ENCODE peak calls at places on chromosome 1, in seven cellular contexts. Y is effector memory CD8-positive, alpha-beta T cell; S is psoas muscle; U is AG04449; P is activated CD4-positive, CD25-positive, alpha-beta regulatory T cell treated with anti-CD3 and anti-CD28 coated beads, Interleukin-2, amount 50 U/mL, for 72 hours; Q is ovary; L is NCI-H1417. C is an unnamed sample.

GRCh38 chr1:173048629-173049326 is 2.0 kb downstream of the TNFSF18 start:
- DNase-seq in U (no peak), P (no peak), Y (no peak), S (no peak), L (no peak), Q (no peak), C (no peak)

GRCh38 chr1:46131093-46131492 is 1.3 kb downstream of the PIK3R3 start:
- DNase-seq in P (no peak), Q (no peak), Y (no peak), S (no peak), L (no peak), U (no peak), C (no peak)

GRCh38 chr1:157170677-157171515 is 32.7 kb upstream of the ETV3 start:
- DNase-seq in P (peak; percentile 49), S (no peak), Q (no peak), U (no peak), L (peak; percentile 74), Y (peak; percentile 40), C (peak; percentile 45)

GRCh38 chr1:15068997-15069396 is 84.5 kb upstream of the TMEM51 start:
- DNase-seq in U (no peak), S (no peak), L (no peak), P (no peak), Y (no peak), Q (no peak), C (no peak)

GRCh38 chr1:16614361-16615252 is 1.2 kb upstream of the NBPF1 start:
- DNase-seq in Y (peak; percentile 8), L (no peak), Q (no peak), U (no peak), P (peak; percentile 31), S (peak; percentile 54), C (peak; percentile 52)

GRCh38 chr1:152013664-152014237 is 20.1 kb upstream of the S100A10 start:
- DNase-seq in Q (no peak), U (no peak), S (no peak), P (no peak), Y (no peak), L (no peak), C (no peak)

GRCh38 chr1:182861994-182862393 is 22.8 kb downstream of the DHX9 start:
- DNase-seq in L (no peak), S (no peak), Y (no peak), Q (no peak), P (no peak), U (no peak), C (no peak)

GRCh38 chr1:920008-920407 is 3.7 kb upstream of the SAMD11 start:
- DNase-seq in S (peak; percentile 44), U (no peak), Q (no peak), L (peak; percentile 31), P (no peak), Y (no peak), C (no peak)

GRCh38 chr1:12464028-12464427 is 154.0 kb downstream of the DHRS3 start:
- DNase-seq in Q (no peak), S (no peak), P (no peak), L (no peak), Y (no peak), U (no peak), C (no peak)

GRCh38 chr1:180247580-180247979 is 17.5 kb downstream of the LHX4 start:
- DNase-seq in U (no peak), P (no peak), L (no peak), S (peak; percentile 39), Y (no peak), Q (no peak), C (no peak)

GRCh38 chr1:23522244-23523013 is 8.6 kb downstream of the E2F2 start:
- DNase-seq in S (no peak), Q (no peak), Y (no peak), P (no peak), L (no peak), U (no peak), C (no peak)

GRCh38 chr1:150507912-150508864 is at the start of gene ECM1:
- DNase-seq in U (no peak), Y (no peak), P (no peak), S (peak; percentile 62), L (no peak), Q (peak; percentile 46), C (no peak)

GRCh38 chr1:218742478-218743260 is 397.5 kb downstream of the TGFB2 start:
- DNase-seq in U (no peak), L (no peak), S (no peak), P (no peak), Q (no peak), Y (no peak), C (no peak)

GRCh38 chr1:58157281-58157680 is 389.2 kb downstream of the OMA1 start:
- DNase-seq in P (no peak), Y (no peak), L (peak; percentile 7), Q (no peak), U (no peak), S (no peak), C (no peak)

GRCh38 chr1:59971464-59971911 is 44.9 kb upstream of the CYP2J2 start:
- DNase-seq in U (no peak), P (peak; percentile 53), S (peak; percentile 79), Q (peak; percentile 42), L (peak; percentile 71), Y (peak; percentile 15), C (peak; percentile 51)

GRCh38 chr1:55285849-55286248 is 70.7 kb upstream of the USP24 start:
- DNase-seq in S (no peak), P (no peak), U (no peak), Q (no peak), L (no peak), Y (no peak), C (no peak)

GRCh38 chr1:233368106-233368783 is 40.7 kb downstream of the MAP3K21 start:
- DNase-seq in U (no peak), P (no peak), L (no peak), Y (no peak), S (no peak), Q (peak; percentile 25), C (no peak)

GRCh38 chr1:230458509-230458908 is 32.4 kb upstream of the PGBD5 start:
- DNase-seq in L (no peak), S (no peak), Y (no peak), Q (no peak), P (no peak), U (no peak), C (no peak)

C was measured in B cell.